ENCODE peak calls at places on chromosome 5, in six cellular contexts. A is IMR-90, T is foreskin fibroblast, M is lower leg skin, Y is glutamatergic neuron, P is fibroblast of villous mesenchyme. K is an unnamed sample.

GRCh38 chr5:136062563-136063274 is 33.9 kb downstream of the TGFBI start:
- DNase-seq in A (peak; percentile 45), T (peak; percentile 71), M (peak; percentile 71), Y (no peak), P (peak; percentile 55), K (no peak)

GRCh38 chr5:170509323-170509660 is 5.5 kb downstream of the KCNIP1 start:
- DNase-seq in A (no peak), T (no peak), M (no peak), Y (no peak), P (no peak), K (no peak)

GRCh38 chr5:88675758-88676636 is 207.0 kb downstream of the MEF2C start:
- DNase-seq in A (peak; percentile 58), T (peak; percentile 71), M (no peak), Y (peak; percentile 88), P (peak; percentile 38), K (no peak)

GRCh38 chr5:14806452-14806851 is 65.1 kb downstream of the ANKH start:
- DNase-seq in A (peak; percentile 89), T (peak; percentile 99), M (peak; percentile 86), Y (no peak), P (peak; percentile 88), K (peak; percentile 53)

GRCh38 chr5:156120777-156121176 is 206.2 kb upstream of the SGCD start:
- DNase-seq in A (no peak), T (no peak), M (no peak), Y (no peak), P (peak; percentile 1), K (no peak)

GRCh38 chr5:113357696-113358476 is 76.9 kb downstream of the TSSK1B start:
- DNase-seq in A (no peak), T (peak; percentile 46), M (no peak), Y (no peak), P (no peak), K (peak; percentile 39)

GRCh38 chr5:14143843-14144585 is 872 bp downstream of the TRIO start:
- DNase-seq in A (no peak), T (peak; percentile 70), M (peak; percentile 89), Y (peak; percentile 56), P (no peak), K (peak; percentile 35)

GRCh38 chr5:67014957-67015400 is 181.6 kb downstream of the CD180 start:
- DNase-seq in A (no peak), T (no peak), M (no peak), Y (no peak), P (no peak), K (no peak)

GRCh38 chr5:42005561-42006153 is 80.6 kb downstream of the FBXO4 start:
- DNase-seq in A (peak; percentile 24), T (peak; percentile 48), M (no peak), Y (no peak), P (peak; percentile 37), K (no peak)

GRCh38 chr5:10338996-10339903 is 14.2 kb upstream of the MARCHF6 start:
- DNase-seq in A (no peak), T (no peak), M (peak; percentile 75), Y (no peak), P (no peak), K (no peak)

GRCh38 chr5:159419567-159419966 is 89.3 kb upstream of the IL12B start:
- DNase-seq in A (no peak), T (no peak), M (no peak), Y (no peak), P (no peak), K (no peak)

GRCh38 chr5:90297045-90297764 is 112.4 kb downstream of the CETN3 start:
- DNase-seq in A (no peak), T (no peak), M (no peak), Y (no peak), P (no peak), K (no peak)

GRCh38 chr5:179313849-179314521 is 31.3 kb downstream of the ADAMTS2 start:
- DNase-seq in A (peak; percentile 96), T (peak; percentile 99), M (peak; percentile 94), Y (peak; percentile 27), P (peak; percentile 95), K (peak; percentile 97)

GRCh38 chr5:89313804-89314588 is 431.0 kb upstream of the MEF2C start:
- DNase-seq in A (peak; percentile 96), T (peak; percentile 91), M (no peak), Y (no peak), P (peak; percentile 57), K (no peak)

GRCh38 chr5:30960041-30960440 is 233.4 kb upstream of the CDH6 start:
- DNase-seq in A (peak; percentile 59), T (no peak), M (no peak), Y (no peak), P (no peak), K (no peak)

GRCh38 chr5:134975078-134975715 is 7.5 kb downstream of the CATSPER3 start:
- DNase-seq in A (peak; percentile 47), T (peak; percentile 59), M (no peak), Y (no peak), P (peak; percentile 71), K (no peak)

GRCh38 chr5:10885026-10885425 is 124.0 kb upstream of the DAP start:
- DNase-seq in A (peak; percentile 78), T (peak; percentile 22), M (no peak), Y (no peak), P (no peak), K (no peak)

GRCh38 chr5:33690736-33691135 is 201.1 kb downstream of the ADAMTS12 start:
- DNase-seq in A (peak; percentile 96), T (peak; percentile 95), M (no peak), Y (no peak), P (peak; percentile 62), K (no peak)

GRCh38 chr5:95847261-95847592 is 24.7 kb upstream of the GLRX start:
- DNase-seq in A (no peak), T (no peak), M (no peak), Y (no peak), P (no peak), K (no peak)

GRCh38 chr5:168296687-168297086 is 5.2 kb downstream of the WWC1 start:
- DNase-seq in A (no peak), T (no peak), M (no peak), Y (no peak), P (no peak), K (no peak)

GRCh38 chr5:168291961-168292782 is 727 bp downstream of the WWC1 start:
- DNase-seq in A (peak; percentile 43), T (peak; percentile 56), M (no peak), Y (peak; percentile 58), P (no peak), K (no peak)

GRCh38 chr5:168292783-168293696 is 1.6 kb downstream of the WWC1 start:
- DNase-seq in A (no peak), T (no peak), M (no peak), Y (no peak), P (no peak), K (no peak)

GRCh38 chr5:168298949-168299348 is 7.5 kb downstream of the WWC1 start:
- DNase-seq in A (no peak), T (no peak), M (no peak), Y (no peak), P (no peak), K (no peak)

DNA sequence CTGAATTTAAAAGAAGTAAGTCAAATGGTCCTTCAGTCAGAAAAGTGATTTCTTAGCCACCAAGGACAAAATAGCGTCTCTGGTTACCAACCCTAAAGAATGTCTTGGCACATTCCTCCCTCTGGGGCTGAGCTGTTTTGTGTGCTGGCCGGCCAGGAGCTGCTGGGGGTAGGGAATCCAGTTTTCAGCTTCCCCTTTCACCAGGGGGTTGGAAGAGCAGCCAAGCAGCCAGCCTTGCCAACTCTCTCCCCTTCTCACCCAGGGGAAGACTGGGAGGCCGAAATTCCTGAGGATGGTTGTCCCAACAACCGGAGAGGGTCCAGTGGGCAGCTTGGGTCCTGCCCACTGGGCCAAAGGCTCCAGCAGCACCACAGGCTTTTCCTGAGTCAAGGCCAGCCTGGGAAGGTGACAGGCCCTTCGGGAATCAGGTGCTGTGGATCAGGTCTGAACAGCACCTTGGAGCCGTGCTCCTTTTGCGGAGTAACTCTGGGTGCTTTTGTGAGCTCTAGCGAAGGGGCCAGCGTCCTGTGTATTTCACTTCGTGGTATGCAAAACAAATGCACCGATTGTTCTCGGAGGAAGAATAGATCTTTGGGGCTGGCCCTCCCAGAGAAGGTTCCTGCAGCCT is 4.2 kb downstream of the WWC1 start:
- DNase-seq in A (peak; percentile 82), T (peak; percentile 78), M (no peak), Y (no peak), P (peak; percentile 32), K (no peak)
- TF ChIP-seq CTCF in A (peak; percentile 78), T (peak; percentile 59), M (no peak), Y (no peak), P (peak; percentile 47), K (no peak)

DNA sequence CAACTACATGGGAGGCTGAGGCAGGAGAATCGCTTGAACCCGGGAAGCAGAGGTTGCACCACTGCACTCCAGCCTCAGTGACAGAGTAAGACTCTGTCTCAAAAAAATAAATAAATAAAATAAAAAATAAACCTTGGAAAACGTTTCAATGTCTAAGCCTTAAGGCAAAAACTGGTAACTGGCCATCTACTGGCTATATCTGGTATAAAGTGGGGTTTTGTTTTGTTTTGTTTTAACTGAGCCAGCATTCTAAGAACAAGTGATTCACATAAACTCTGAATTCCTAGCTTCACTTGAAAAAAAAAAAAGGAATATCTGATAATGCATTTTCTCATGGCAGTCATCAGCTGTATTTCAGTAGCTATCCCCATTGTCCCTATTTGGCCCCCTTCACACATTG is 126.1 kb upstream of the EFNA5 start:
- DNase-seq in A (peak; percentile 54), T (peak; percentile 36), M (no peak), Y (no peak), P (no peak), K (no peak)
- TF ChIP-seq CTCF in A (peak; percentile 40), T (peak; percentile 4), M (no peak), Y (no peak), P (no peak), K (no peak)

DNA sequence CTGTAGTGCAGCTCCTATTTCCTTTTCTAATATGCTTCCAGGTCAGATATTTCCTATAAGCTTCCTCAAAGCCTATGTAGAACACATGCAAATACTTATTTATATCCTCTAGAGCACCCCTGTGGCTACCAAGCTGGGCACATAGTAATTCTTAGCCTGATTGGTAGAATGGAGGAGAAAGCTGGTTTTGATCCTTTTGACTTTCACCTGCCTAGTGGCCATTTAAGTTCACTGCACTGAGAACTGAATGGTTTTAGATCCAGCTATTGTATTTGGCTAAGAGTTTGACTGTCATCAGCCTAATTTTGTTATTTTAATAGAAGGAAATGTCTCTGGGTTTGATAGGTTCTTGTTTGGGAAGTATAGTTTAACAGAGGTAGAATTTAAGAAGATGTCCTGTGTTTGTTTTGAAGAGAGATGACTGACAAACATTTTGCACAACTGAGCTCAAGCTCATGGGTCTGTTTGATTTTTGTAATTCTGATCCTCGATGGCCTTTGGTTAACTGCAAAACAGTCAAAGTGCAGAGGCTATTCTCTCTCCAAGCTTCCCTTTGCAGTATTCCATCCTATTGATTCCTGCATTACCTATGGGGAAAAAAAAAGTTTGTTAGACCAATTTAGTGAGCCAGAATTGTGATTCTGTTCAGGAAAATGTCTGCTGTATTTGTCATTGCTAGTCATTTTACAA is 85.4 kb downstream of the KCNN2 start:
- DNase-seq in A (peak; percentile 3), T (peak; percentile 24), M (no peak), Y (no peak), P (no peak), K (no peak)
- TF ChIP-seq CTCF in A (no peak), T (peak; percentile 28), M (no peak), Y (peak; percentile 63), P (peak; percentile 31), K (no peak)

DNA sequence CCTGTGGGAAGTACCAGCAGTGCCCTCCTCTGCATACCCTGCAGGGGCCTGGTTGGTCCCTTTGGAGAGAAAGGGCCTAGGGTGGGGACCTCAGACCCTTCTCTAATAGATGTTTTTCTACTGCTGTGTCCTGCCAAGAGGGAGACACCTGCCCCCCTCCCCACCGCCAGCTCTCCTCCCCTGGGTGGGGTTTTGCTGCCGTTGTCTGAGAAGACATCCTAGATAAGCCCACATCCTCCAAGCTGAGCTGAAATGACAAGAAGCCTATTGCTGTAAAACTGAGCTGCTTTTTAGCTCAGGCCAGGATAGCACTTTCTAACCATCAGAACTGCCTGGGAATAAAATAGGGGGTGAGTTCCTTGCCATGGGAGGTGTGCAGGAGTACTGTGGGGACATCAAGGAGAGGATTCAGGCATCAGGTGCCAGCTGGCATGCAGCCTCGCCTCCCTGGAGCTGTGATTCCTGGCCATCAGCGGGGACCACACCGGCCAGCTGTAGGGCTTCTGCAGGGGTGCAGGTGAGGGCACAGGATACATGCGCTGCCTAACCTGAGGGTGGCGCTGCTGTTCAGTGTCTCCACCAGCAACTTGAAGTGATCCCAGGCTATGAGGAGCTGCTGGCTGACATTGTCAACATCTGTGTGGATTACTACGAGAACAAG is 37.9 kb downstream of the CYFIP2 start:
- DNase-seq in A (no peak), T (no peak), M (no peak), Y (peak; percentile 42), P (no peak), K (no peak)
- TF ChIP-seq CTCF in A (peak; percentile 8), T (no peak), M (no peak), Y (peak; percentile 25), P (no peak), K (no peak)

K was measured in tibial artery.